ENCODE peak calls at places on chromosomes 13 and 19, in four cellular contexts. D is astrocyte, E is HL-60, U is left ventricle myocardium inferior. A is an unnamed sample.
A peak's percentile ranks its signal among the peaks of the same experiment; 100 is the strongest.

GRCh38 chr19:5983367-5983955 is 5.5 kb upstream of the RANBP3 start:
- DNase-seq in U (no peak), E (peak; percentile 14), D (no peak), A (no peak)

GRCh38 chr19:1510807-1511206 is 2.0 kb downstream of the ADAMTSL5 start:
- DNase-seq in U (no peak), D (no peak), E (no peak), A (no peak)

GRCh38 chr13:66972659-66973058 is 257.5 kb downstream of the PCDH9 start:
- DNase-seq in U (no peak), E (no peak), D (peak; percentile 37), A (no peak)

GRCh38 chr13:99975626-99976025 is 4.1 kb upstream of the ZIC5 start:
- DNase-seq in E (no peak), U (no peak), D (no peak), A (no peak)

GRCh38 chr19:12886943-12887747 is at the start of gene KLF1:
- DNase-seq in D (no peak), U (no peak), E (no peak), A (no peak)

GRCh38 chr19:57664269-57665127 is 4.2 kb upstream of the ZSCAN4 start:
- DNase-seq in E (peak; percentile 23), D (peak; percentile 27), U (peak; percentile 66), A (no peak)

GRCh38 chr19:11166281-11167142 is 10.9 kb upstream of the SPC24 start:
- DNase-seq in U (peak; percentile 51), D (no peak), E (no peak), A (no peak)

GRCh38 chr13:44300895-44301638 is 72.6 kb upstream of the SERP2 start:
- DNase-seq in E (no peak), U (peak; percentile 53), D (peak; percentile 95), A (peak; percentile 85)

GRCh38 chr13:113996912-113997745 is 23.3 kb upstream of the C13orf46 start:
- DNase-seq in E (no peak), D (no peak), U (no peak), A (no peak)

GRCh38 chr19:52786078-52786463 is 520 bp downstream of the ZNF600 start:
- DNase-seq in D (no peak), U (no peak), E (no peak), A (no peak)

GRCh38 chr19:52789440-52789839 is 2.8 kb upstream of the ZNF600 start:
- DNase-seq in D (no peak), E (no peak), U (no peak), A (no peak)

DNA sequence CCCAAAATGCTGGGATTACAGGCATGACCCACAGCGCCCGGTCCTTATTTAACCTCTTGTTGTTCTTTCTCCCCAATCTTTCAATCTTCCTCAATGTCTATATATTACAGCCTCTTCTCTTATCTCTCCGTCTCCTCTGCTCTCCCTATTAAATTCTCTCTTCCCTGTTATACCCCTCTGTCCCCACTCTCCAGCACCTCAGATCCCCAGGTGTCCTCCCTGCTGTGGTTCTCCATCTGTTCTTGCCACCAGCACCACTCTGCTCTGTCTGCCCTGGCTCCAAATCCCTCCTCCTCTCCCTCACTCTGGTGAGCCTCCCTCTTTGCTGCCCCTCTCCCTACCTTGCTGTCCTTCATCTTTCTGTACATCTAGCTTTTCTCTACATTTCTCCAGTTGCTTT is 1.1 kb downstream of the ZNF600 start:
- DNase-seq in D (no peak), E (no peak), U (no peak), A (no peak)
- H3K4me3 ChIP-seq in D (no peak overlapping the region), E (no peak overlapping the region), U (peak overlapping the region; percentile 78), A (peak overlapping the region; percentile 80)

DNA sequence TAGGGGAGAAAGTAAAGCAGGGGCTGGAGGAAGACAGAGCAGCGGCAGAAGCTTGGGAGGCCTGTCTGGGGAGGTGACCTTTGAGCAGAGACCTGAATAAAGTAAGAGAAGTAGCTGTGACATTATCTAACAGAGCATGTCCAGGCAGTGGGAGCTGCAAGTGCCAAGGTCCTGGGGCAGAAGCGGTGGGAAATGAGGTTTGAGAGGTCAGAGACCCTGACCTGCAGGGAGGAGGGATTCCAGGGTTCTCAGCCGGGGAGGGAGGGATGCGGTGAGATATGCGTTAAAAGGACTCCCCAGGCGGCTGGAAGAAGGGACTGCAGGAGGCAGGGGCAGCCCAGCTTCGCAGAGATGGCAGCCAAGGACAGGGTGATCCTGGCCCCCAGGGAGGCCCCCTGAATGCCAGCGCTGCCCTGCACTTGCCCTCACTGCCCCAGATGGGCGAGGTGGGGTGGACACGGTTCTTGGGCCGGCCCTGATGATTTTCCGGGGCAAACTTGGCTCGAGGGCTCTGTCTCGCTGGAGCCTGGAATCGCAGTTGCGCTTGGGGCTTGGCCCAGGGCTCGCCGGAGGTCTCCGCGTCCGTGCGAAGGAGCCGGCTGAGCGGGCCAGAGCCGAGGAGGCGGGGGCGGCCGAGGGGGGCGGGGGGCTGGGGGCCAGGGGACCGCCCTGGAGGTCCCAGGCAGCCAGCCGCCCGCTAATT is 3.2 kb downstream of the CRLF1 start:
- DNase-seq in D (no peak), U (no peak), E (peak; percentile 26), A (no peak)
- TF ChIP-seq CTCF in D (no peak), U (peak; percentile 33), E (no peak), A (no peak)

GRCh38 chr19:48524728-48525127 is 13.1 kb upstream of the LMTK3 start:
- DNase-seq in D (no peak), E (no peak), U (no peak), A (no peak)
- H3K27ac ChIP-seq in D (no peak overlapping the region), E (no peak overlapping the region), U (no peak overlapping the region), A (no peak overlapping the region)

GRCh38 chr19:55516878-55517620 is 19.9 kb downstream of the SBK2 start:
- DNase-seq in D (peak; percentile 67), E (peak; percentile 87), U (peak; percentile 94), A (peak; percentile 93)
- H3K4me3 ChIP-seq in D (peak overlapping the region; percentile 34), E (peak overlapping the region; percentile 28), U (peak overlapping the region; percentile 69), A (peak overlapping the region; percentile 72)

DNA sequence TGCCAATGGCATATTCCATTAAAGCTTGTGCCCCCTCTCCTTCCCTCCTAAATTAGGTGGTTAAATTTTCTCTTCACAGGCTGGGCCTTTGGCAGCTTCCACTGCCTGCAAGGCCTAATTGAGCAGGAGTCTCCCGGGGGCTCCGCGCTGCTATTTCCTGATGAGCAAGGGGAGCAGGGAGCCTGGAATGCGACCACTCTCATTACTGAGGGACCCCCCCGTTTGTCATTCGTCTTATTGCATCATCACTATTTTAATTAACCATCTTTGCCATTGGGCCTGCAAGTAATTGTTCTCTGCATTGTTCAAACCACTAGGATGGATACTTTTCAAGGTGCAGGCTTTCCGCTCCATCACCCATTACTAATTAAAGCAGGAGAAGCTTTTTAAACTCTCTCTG is 142.4 kb downstream of the OXGR1 start:
- DNase-seq in D (no peak), E (no peak), U (no peak), A (no peak)
- TF ChIP-seq CTCF in D (no peak), E (no peak), U (no peak), A (no peak)

DNA sequence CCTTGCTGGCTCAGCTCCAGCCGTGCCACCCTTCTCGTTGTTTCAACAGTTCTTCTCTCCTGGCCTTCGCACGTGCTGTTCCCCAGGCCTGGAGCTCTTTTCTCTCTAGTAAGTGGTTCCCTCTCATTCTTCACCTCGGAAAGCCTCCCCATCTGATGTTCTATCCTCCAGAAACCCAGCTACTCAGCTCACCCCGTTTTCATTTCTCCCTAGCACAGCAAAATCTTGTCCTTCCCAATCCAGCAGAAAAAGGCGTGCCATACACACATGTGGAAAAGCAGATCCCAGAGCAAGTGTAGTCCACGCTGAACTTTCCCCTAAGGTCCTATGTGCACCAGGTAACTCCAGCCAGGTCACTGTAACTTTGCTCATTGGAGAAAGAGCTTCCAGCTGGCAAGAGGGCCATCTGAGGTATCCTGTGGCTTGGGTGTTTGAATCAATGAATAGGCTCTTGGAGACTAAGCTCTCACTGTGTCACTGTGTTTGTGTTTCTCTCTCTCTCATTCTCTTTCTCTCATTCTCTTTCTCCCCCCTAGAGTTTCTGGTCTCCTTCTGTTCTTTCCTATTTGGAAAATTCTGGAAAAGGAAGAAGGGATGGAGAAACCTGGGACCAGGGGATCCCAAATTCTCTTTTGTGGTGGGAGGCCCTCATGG is 49.0 kb downstream of the COLGALT1 start:
- DNase-seq in E (no peak), U (no peak), D (no peak), A (no peak)
- H3K27ac ChIP-seq in E (no peak overlapping the region), U (no peak overlapping the region), D (no peak overlapping the region), A (no peak overlapping the region)

DNA sequence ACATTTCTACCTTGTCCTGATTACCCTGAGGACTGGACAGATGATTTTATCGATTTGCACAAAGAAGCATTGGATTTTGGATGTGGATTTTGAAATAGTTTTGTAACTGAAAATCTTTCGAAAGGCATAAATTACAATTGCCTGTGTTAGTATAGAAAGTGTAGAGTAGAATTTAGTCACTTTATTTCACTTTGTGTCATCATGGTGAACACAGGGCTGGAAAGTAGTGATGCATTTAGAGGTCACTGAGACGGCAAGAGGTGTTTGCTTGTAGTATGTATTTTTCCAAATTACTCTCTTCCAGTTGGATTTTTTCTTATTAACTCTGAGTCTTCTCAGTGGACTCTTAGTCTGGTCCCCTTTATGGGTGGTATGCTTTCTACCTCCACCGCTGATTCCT is 326.0 kb downstream of the NALCN start:
- DNase-seq in D (no peak), E (no peak), U (no peak), A (no peak)
- H3K4me3 ChIP-seq in D (no peak overlapping the region), E (no peak overlapping the region), U (no peak overlapping the region), A (no peak overlapping the region)

GRCh38 chr13:73171926-73172325 is 113.1 kb downstream of the KLF5 start:
- DNase-seq in E (no peak), D (peak; percentile 37), U (no peak), A (no peak)
- TF ChIP-seq CTCF in E (no peak), D (peak; percentile 18), U (no peak), A (no peak)

A was measured in coronary artery.